ENCODE peak calls at places on chromosomes 12 and 14, in six cellular contexts. K is activated CD4-positive, alpha-beta T cell treated with anti-CD3 and anti-CD28 coated beads, Interleukin-2, amount 50 U/mL, for 4 hours; M is BJ; V is GM03348; R is GM13977; H is dorsolateral prefrontal cortex. B is an unnamed sample.

GRCh38 chr12:111322336-111323250 is 46.3 kb downstream of the PHETA1 start:
- DNase-seq in H (peak), R (no peak), M (no peak), K (no peak), V (peak), B (no peak)

GRCh38 chr14:96962337-96962736 is 165.2 kb downstream of the VRK1 start:
- DNase-seq in M (no peak), H (no peak), R (no peak), V (no peak), K (peak), B (no peak)

GRCh38 chr12:46218509-46219095 is 50.2 kb downstream of the SLC38A1 start:
- DNase-seq in R (no peak), K (no peak), V (no peak), H (no peak), M (no peak), B (no peak)

GRCh38 chr12:108572166-108572790 is 9.9 kb downstream of the ISCU start:
- DNase-seq in M (no peak), K (no peak), H (no peak), R (peak), V (no peak), B (no peak)

GRCh38 chr12:46391630-46392029 is 19.1 kb upstream of the SLC38A2 start:
- DNase-seq in M (no peak), H (no peak), V (peak), K (no peak), R (no peak), B (peak)

GRCh38 chr14:36227802-36228201 is 51.3 kb upstream of the PTCSC3 start:
- DNase-seq in M (no peak), V (no peak), H (no peak), R (no peak), K (no peak), B (no peak)

GRCh38 chr14:28780843-28781503 is 14.4 kb downstream of the FOXG1 start:
- DNase-seq in H (no peak), M (no peak), K (no peak), R (no peak), V (no peak), B (no peak)

GRCh38 chr14:90132821-90133570 is 71.2 kb downstream of the KCNK13 start:
- DNase-seq in R (no peak), M (no peak), H (no peak), V (no peak), K (no peak), B (no peak)

GRCh38 chr14:31208546-31209424 is 1.2 kb upstream of the HECTD1 start:
- DNase-seq in H (no peak), M (no peak), K (peak), V (no peak), R (no peak), B (no peak)

GRCh38 chr14:63245893-63246292 is 41.6 kb downstream of the RHOJ start:
- DNase-seq in K (no peak), H (no peak), R (no peak), V (no peak), M (no peak), B (no peak)

GRCh38 chr14:52265248-52265647 is 2.2 kb upstream of the PTGDR start:
- DNase-seq in R (no peak), K (no peak), V (no peak), H (no peak), M (no peak), B (no peak)

GRCh38 chr12:64318605-64319004 is 72.0 kb downstream of the C12orf56 start:
- DNase-seq in H (no peak), R (peak), M (no peak), K (no peak), V (no peak), B (no peak)

GRCh38 chr14:40362856-40363255 is 930.6 kb upstream of the FBXO33 start:
- DNase-seq in K (no peak), H (no peak), M (no peak), V (no peak), R (no peak), B (no peak)

GRCh38 chr14:93281937-93282336 is 50.9 kb downstream of the BTBD7 start:
- DNase-seq in R (no peak), K (no peak), V (no peak), M (no peak), H (no peak), B (no peak)

GRCh38 chr12:124567673-124568373 is 411 bp upstream of the NCOR2 start:
- DNase-seq in H (peak), K (peak), V (peak), R (peak), M (peak), B (peak)

GRCh38 chr12:10562306-10562933 is 51.0 kb downstream of the MAGOHB start:
- DNase-seq in H (no peak), K (no peak), V (peak), R (peak), M (no peak), B (no peak)

GRCh38 chr12:59843260-59843843 is 247.5 kb downstream of the SLC16A7 start:
- DNase-seq in R (no peak), K (no peak), M (no peak), V (no peak), H (no peak), B (no peak)

GRCh38 chr14:102524026-102524450 is 14.5 kb upstream of the ANKRD9 start:
- DNase-seq in K (no peak), R (no peak), V (no peak), M (no peak), H (no peak), B (no peak)

GRCh38 chr14:105911006-105911847 is 384.8 kb downstream of the TMEM121 start:
- DNase-seq in H (no peak), M (no peak), V (no peak), R (no peak), K (no peak), B (no peak)

GRCh38 chr14:58401587-58401986 is 5.9 kb downstream of the TOMM20L start:
- DNase-seq in H (no peak), R (no peak), M (no peak), V (no peak), K (no peak), B (no peak)

GRCh38 chr12:88579941-88580871 is at the start of gene KITLG:
- DNase-seq in H (peak), V (peak), K (no peak), R (peak), M (no peak), B (peak)

GRCh38 chr12:2618291-2618995 is 176.3 kb upstream of the FKBP4 start:
- DNase-seq in R (no peak), V (no peak), K (no peak), H (no peak), M (no peak), B (no peak)

GRCh38 chr12:60035835-60036234 is 440.0 kb downstream of the SLC16A7 start:
- DNase-seq in V (peak), M (peak), K (no peak), R (no peak), H (no peak), B (no peak)

GRCh38 chr14:56055521-56055920 is 62.7 kb upstream of the PELI2 start:
- DNase-seq in K (no peak), R (no peak), M (no peak), V (no peak), H (no peak), B (no peak)

GRCh38 chr12:68665016-68665569 is 21.7 kb upstream of the NUP107 start:
- DNase-seq in M (no peak), H (no peak), K (no peak), R (no peak), V (no peak), B (no peak)

GRCh38 chr12:27652174-27652763 is 44.0 kb upstream of the REP15 start:
- DNase-seq in H (no peak), K (peak), V (peak), R (peak), M (peak), B (peak)

GRCh38 chr14:82431031-82431430 is 897.4 kb upstream of the SEL1L start:
- DNase-seq in R (no peak), H (no peak), M (no peak), K (no peak), V (no peak), B (no peak)

GRCh38 chr12:79688376-79689040 is 2.3 kb downstream of the PAWR start:
- DNase-seq in V (no peak), R (peak), M (no peak), H (no peak), K (no peak), B (no peak)

GRCh38 chr14:99230271-99231141 is 41.5 kb downstream of the BCL11B start:
- DNase-seq in K (peak), H (no peak), M (no peak), V (no peak), R (no peak), B (peak)

GRCh38 chr14:78412475-78412874 is 242.3 kb downstream of the NRXN3 start:
- DNase-seq in R (no peak), K (no peak), M (no peak), H (no peak), V (no peak), B (no peak)

B was measured in tibial artery.